ENCODE peak calls at places on chromosomes 1 and 21, in five cellular contexts. X is HL-60, J is colonic mucosa, F is Peyer's patch, C is stomach. U is an unnamed sample.

GRCh38 chr1:162560303-162561036 is 1.1 kb upstream of the UAP1 start:
- DNase-seq in X (no peak), J (no peak), F (no peak), C (no peak), U (no peak)

GRCh38 chr1:188949701-188950100 is 1528.0 kb downstream of the BRINP3 start:
- DNase-seq in X (no peak), J (no peak), F (no peak), C (no peak), U (no peak)

GRCh38 chr1:214615871-214616270 is 12.9 kb downstream of the CENPF start:
- DNase-seq in X (no peak), J (no peak), F (no peak), C (no peak), U (no peak)

GRCh38 chr1:20603473-20604464 is 14.9 kb downstream of the CDA start:
- DNase-seq in X (no peak), J (no peak), F (no peak), C (no peak), U (no peak)

GRCh38 chr1:47731730-47732129 is 265.5 kb downstream of the TRABD2B start:
- DNase-seq in X (no peak), J (no peak), F (no peak), C (no peak), U (no peak)

GRCh38 chr1:68717330-68717729 is 220.4 kb upstream of the DEPDC1 start:
- DNase-seq in X (no peak), J (no peak), F (no peak), C (no peak), U (no peak)

GRCh38 chr1:111737216-111738132 is 1.7 kb downstream of the INKA2 start:
- DNase-seq in X (no peak), J (no peak), F (no peak), C (no peak), U (peak)

GRCh38 chr1:6460349-6461236 is 5.4 kb downstream of the TNFRSF25 start:
- DNase-seq in X (no peak), J (peak), F (peak), C (peak), U (no peak)

GRCh38 chr1:101854271-101854670 is 142.5 kb downstream of the OLFM3 start:
- DNase-seq in X (no peak), J (no peak), F (no peak), C (no peak), U (peak)

GRCh38 chr1:111795401-111795800 is 39.7 kb downstream of the DDX20 start:
- DNase-seq in X (no peak), J (no peak), F (no peak), C (no peak), U (no peak)

GRCh38 chr1:109369167-109369746 is 28.5 kb downstream of the SORT1 start:
- DNase-seq in X (no peak), J (no peak), F (no peak), C (no peak), U (no peak)

GRCh38 chr1:71045463-71046028 is 2.1 kb downstream of the PTGER3 start:
- DNase-seq in X (no peak), J (no peak), F (no peak), C (no peak), U (no peak)

GRCh38 chr1:90778487-90778886 is 61.4 kb upstream of the BARHL2 start:
- DNase-seq in X (no peak), J (no peak), F (no peak), C (no peak), U (no peak)

GRCh38 chr1:203197625-203198024 is 11.1 kb upstream of the CHI3L1 start:
- DNase-seq in X (peak), J (no peak), F (no peak), C (no peak), U (no peak)

GRCh38 chr1:227899141-227899819 is 48.5 kb downstream of the WNT9A start:
- DNase-seq in X (no peak), J (no peak), F (no peak), C (no peak), U (no peak)

GRCh38 chr1:1507305-1507704 is 4.7 kb upstream of the ATAD3A start:
- DNase-seq in X (no peak), J (no peak), F (no peak), C (no peak), U (no peak)

GRCh38 chr1:203408485-203409229 is 57.7 kb upstream of the FMOD start:
- DNase-seq in X (no peak), J (peak), F (peak), C (peak), U (peak)

GRCh38 chr1:119587328-119587727 is 60.7 kb downstream of the ZNF697 start:
- DNase-seq in X (no peak), J (no peak), F (no peak), C (no peak), U (no peak)

GRCh38 chr21:42381347-42381984 is 14.4 kb downstream of the TMPRSS3 start:
- DNase-seq in X (no peak), J (peak), F (no peak), C (peak), U (no peak)

GRCh38 chr1:172351761-172352161 is 68.7 kb upstream of the C1orf105 start:
- DNase-seq in X (no peak), J (no peak), F (no peak), C (no peak), U (no peak)

GRCh38 chr1:29959356-29959755 is 723.0 kb downstream of the PTPRU start:
- DNase-seq in X (no peak), J (no peak), F (no peak), C (no peak), U (no peak)

GRCh38 chr1:28161770-28162550 is 14.5 kb downstream of the PTAFR start:
- DNase-seq in X (no peak), J (no peak), F (no peak), C (no peak), U (no peak)

GRCh38 chr21:39971961-39972360 is 104.7 kb downstream of the PCP4 start:
- DNase-seq in X (no peak), J (no peak), F (no peak), C (no peak), U (no peak)

GRCh38 chr1:225250432-225250831 is 177.4 kb downstream of the LBR start:
- DNase-seq in X (peak), J (no peak), F (no peak), C (no peak), U (no peak)

GRCh38 chr1:235563513-235563912 is 59.3 kb upstream of the B3GALNT2 start:
- DNase-seq in X (no peak), J (no peak), F (no peak), C (no peak), U (no peak)

GRCh38 chr1:119984771-119985170 is 84.7 kb downstream of the NOTCH2 start:
- DNase-seq in X (no peak), J (no peak), F (no peak), C (no peak), U (no peak)

GRCh38 chr1:154553056-154553822 is 5.2 kb downstream of the UBE2Q1 start:
- DNase-seq in X (no peak), J (no peak), F (no peak), C (no peak), U (no peak)
- H3K27ac ChIP-seq in X (no peak), J (no peak), F (no peak), C (peak), U (no peak)

GRCh38 chr1:58573705-58574591 is 3.1 kb downstream of the TACSTD2 start:
- DNase-seq in X (no peak), J (no peak), F (no peak), C (no peak), U (no peak)

GRCh38 chr1:58573138-58573537 is 3.9 kb downstream of the TACSTD2 start:
- DNase-seq in X (no peak), J (no peak), F (no peak), C (no peak), U (no peak)

GRCh38 chr1:58575831-58576726 is 973 bp downstream of the TACSTD2 start:
- DNase-seq in X (no peak), J (peak), F (no peak), C (peak), U (no peak)

GRCh38 chr1:58572691-58573090 is 4.4 kb downstream of the TACSTD2 start:
- DNase-seq in X (no peak), J (no peak), F (no peak), C (peak), U (no peak)

DNA sequence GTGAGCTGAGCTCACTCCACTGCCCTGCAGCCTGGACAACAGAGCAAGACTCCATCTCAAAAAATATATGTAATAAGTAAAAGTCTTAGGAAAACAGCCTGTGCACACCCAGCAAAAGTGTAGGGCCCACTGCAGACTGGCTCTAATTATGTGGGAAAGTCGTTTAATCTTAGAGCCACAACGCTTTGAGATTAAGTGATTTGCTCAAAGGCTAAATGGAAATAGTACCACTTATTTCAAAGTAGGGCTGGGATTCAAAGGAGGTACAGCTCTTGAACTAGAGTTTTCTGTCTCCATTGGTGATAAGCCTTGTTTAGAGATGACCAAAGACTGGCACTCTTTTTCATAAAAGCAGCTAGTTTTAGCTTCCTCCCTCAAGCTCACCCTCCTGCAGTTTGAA is 2.2 kb downstream of the TACSTD2 start:
- DNase-seq in X (no peak), J (no peak), F (no peak), C (no peak), U (no peak)
- H3K27ac ChIP-seq in X (peak), J (no peak), F (no peak), C (peak), U (no peak)

DNA sequence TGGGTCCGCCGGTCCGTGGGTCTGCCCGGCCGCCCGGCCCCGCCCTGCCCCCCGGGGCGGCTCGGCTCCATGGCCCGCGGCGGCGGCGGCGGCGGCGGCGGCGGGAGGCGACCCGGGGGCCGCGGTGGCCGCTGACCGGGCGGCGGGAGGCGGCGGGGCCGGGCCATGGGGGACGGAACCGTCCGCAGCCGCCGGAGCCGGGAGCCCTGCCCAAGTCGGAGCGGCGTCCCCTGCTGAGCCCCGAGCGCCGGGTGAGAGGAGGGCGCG is 184 bp downstream of the B4GALT2 start:
- DNase-seq in X (no peak), J (no peak), F (no peak), C (no peak), U (no peak)
- H3K27ac ChIP-seq in X (no peak), J (peak), F (peak), C (peak), U (no peak)

DNA sequence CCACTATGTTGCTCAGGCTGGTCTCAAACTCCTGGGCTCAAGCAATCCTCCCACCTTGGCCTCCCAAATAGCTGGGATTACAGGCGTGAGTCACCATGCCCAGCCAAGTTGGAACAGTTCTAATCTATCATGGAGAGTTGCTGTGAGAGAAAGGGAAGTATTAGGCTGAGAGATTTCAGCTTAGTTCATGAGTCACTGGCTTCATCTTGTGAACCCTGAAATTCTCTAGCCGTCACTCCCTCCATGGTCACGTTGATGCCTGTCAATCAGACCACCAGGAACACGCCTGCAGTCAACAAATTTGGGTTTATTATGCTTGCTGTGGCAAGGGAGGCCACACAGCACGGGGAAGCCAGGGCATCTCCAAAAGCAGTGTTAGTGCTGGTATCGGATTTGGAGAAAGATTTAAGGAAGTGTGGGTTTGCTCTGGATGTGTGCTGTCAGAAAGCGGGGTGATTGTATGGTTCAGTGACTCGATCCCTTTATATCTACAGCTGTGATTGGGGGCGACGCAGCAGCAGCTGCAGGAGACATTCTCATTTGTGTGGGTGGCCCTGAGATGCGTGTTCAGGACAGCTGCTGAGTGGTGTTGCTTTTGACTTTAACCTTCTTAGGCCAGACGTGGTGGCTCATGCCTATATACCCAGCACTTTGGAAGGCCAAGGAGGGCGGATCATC is 18.7 kb downstream of the UQCRHL start:
- DNase-seq in X (no peak), J (no peak), F (no peak), C (no peak), U (peak)
- H3K27ac ChIP-seq in X (no peak), J (no peak), F (no peak), C (peak), U (no peak)

DNA sequence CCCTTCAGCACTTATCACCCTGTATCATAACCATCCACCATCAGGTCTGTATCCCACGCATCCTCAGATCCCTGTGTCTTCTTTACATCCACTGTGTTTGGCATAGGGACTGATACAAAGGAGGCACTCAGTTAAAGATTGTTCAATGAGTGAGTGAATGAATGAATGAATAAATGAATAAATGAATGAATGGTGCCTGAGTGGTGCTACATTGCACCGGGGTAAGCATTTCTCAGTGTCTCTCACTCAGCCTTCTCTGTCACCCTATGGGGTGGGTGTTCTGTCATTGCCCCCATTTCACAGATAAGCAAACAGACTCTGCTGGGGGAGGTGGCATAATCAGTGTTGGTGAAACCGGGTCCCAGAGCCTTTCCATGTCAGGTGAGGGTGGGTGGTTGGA is 56.6 kb upstream of the ID3 start:
- DNase-seq in X (no peak), J (no peak), F (no peak), C (no peak), U (no peak)
- H3K27ac ChIP-seq in X (no peak), J (no peak), F (peak), C (no peak), U (no peak)

GRCh38 chr1:85267313-85267712 is 7.9 kb upstream of the C1orf52 start:
- DNase-seq in X (no peak), J (no peak), F (no peak), C (no peak), U (no peak)
- H3K27ac ChIP-seq in X (no peak), J (no peak), F (no peak), C (no peak), U (no peak)